ENCODE peak calls at places on chromosome 2, in seven cellular contexts. U is HCT116, D is stomach, J is GM23338, G is K562, P is breast epithelium, Z is HL-60. C is an unnamed sample.
A peak's percentile ranks its signal among the peaks of the same experiment; 100 is the strongest.

GRCh38 chr2:227503433-227504406 is 31.8 kb downstream of the AGFG1 start:
- DNase-seq in U (peak; percentile 84), D (peak; percentile 52), J (no peak), G (peak; percentile 77), P (no peak), Z (no peak), C (peak; percentile 57)

GRCh38 chr2:176284451-176285049 is 15.3 kb downstream of the MTX2 start:
- DNase-seq in U (no peak), D (no peak), J (no peak), G (no peak), P (no peak), Z (no peak), C (no peak)

GRCh38 chr2:70730730-70731129 is 37.3 kb downstream of the ADD2 start:
- DNase-seq in U (no peak), D (no peak), J (no peak), G (no peak), P (no peak), Z (no peak), C (no peak)

GRCh38 chr2:120763931-120764330 is 28.3 kb downstream of the GLI2 start:
- DNase-seq in U (no peak), D (no peak), J (no peak), G (no peak), P (peak; percentile 6), Z (no peak), C (peak; percentile 46)

GRCh38 chr2:151669585-151670081 is 64.6 kb downstream of the NEB start:
- DNase-seq in U (no peak), D (no peak), J (peak; percentile 43), G (peak; percentile 80), P (no peak), Z (no peak), C (no peak)

GRCh38 chr2:213067888-213068287 is 83.5 kb downstream of the IKZF2 start:
- DNase-seq in U (no peak), D (no peak), J (no peak), G (no peak), P (no peak), Z (no peak), C (no peak)

GRCh38 chr2:233210843-233211600 is 40.5 kb upstream of the ATG16L1 start:
- DNase-seq in U (peak; percentile 62), D (peak; percentile 87), J (no peak), G (no peak), P (peak; percentile 91), Z (no peak), C (peak; percentile 80)

GRCh38 chr2:29047083-29047840 is 27.1 kb downstream of the PCARE start:
- DNase-seq in U (no peak), D (no peak), J (no peak), G (no peak), P (no peak), Z (no peak), C (no peak)

GRCh38 chr2:207854484-207855386 is 85.0 kb upstream of the FZD5 start:
- DNase-seq in U (no peak), D (no peak), J (no peak), G (no peak), P (no peak), Z (no peak), C (no peak)

GRCh38 chr2:133062174-133062573 is 392.2 kb upstream of the LYPD1 start:
- DNase-seq in U (no peak), D (no peak), J (no peak), G (no peak), P (no peak), Z (no peak), C (no peak)

GRCh38 chr2:115200016-115200415 is 757.6 kb downstream of the DPP10 start:
- DNase-seq in U (no peak), D (no peak), J (no peak), G (no peak), P (no peak), Z (no peak), C (no peak)

GRCh38 chr2:197759013-197759412 is 26.1 kb downstream of the BOLL start:
- DNase-seq in U (no peak), D (no peak), J (no peak), G (no peak), P (no peak), Z (no peak), C (no peak)

GRCh38 chr2:190819835-190820234 is 60.8 kb upstream of the GLS start:
- DNase-seq in U (no peak), D (no peak), J (no peak), G (no peak), P (no peak), Z (no peak), C (no peak)

GRCh38 chr2:692349-692748 is 15.1 kb upstream of the TMEM18 start:
- DNase-seq in U (no peak), D (no peak), J (no peak), G (no peak), P (no peak), Z (no peak), C (no peak)

GRCh38 chr2:72083751-72084583 is 63.7 kb downstream of the CYP26B1 start:
- DNase-seq in U (no peak), D (no peak), J (no peak), G (no peak), P (no peak), Z (no peak), C (peak; percentile 33)

GRCh38 chr2:101124684-101125366 is 26.4 kb downstream of the TBC1D8 start:
- DNase-seq in U (peak; percentile 93), D (peak; percentile 78), J (no peak), G (no peak), P (peak; percentile 65), Z (no peak), C (no peak)

GRCh38 chr2:219664958-219665357 is 37.5 kb downstream of the SLC4A3 start:
- DNase-seq in U (no peak), D (no peak), J (no peak), G (peak; percentile 54), P (no peak), Z (no peak), C (no peak)

GRCh38 chr2:197675711-197676188 is 363 bp upstream of the RFTN2 start:
- DNase-seq in U (no peak), D (no peak), J (peak; percentile 60), G (peak; percentile 3), P (no peak), Z (no peak), C (no peak)

GRCh38 chr2:34789162-34789561 is 1190.1 kb upstream of the FAM98A start:
- DNase-seq in U (no peak), D (no peak), J (no peak), G (no peak), P (no peak), Z (no peak), C (no peak)

GRCh38 chr2:34785206-34785785 is 1186.2 kb upstream of the FAM98A start:
- DNase-seq in U (no peak), D (no peak), J (no peak), G (no peak), P (no peak), Z (no peak), C (no peak)

DNA sequence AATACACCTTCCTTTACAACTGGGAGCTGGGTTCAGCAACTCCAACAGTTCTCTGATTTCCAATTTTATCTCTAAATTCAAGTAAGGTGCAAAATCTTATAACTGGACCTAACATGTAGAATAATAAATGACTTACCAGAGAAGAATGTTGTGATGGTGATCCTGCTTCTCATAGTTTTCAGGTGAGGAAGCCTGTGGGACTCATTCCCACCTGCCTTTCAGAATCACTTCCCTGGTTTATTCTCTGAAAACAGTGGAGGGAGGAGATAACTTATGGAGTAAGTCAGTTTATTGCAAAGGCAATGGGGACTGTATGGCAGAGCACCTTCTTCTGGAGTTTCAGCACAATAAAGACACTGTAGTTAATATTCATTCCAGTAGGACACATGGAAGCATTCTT is 1188.2 kb upstream of the FAM98A start:
- DNase-seq in U (no peak), D (no peak), J (no peak), G (no peak), P (no peak), Z (no peak), C (no peak)
- TF ChIP-seq POLR2AphosphoS5 in U (no peak), D (no peak), J (no peak), G (no peak), P (no peak), Z (no peak), C (no peak)

GRCh38 chr2:223580951-223581350 is 21.2 kb downstream of the SCG2 start:
- DNase-seq in U (no peak), D (no peak), J (no peak), G (no peak), P (no peak), Z (no peak), C (no peak)
- TF ChIP-seq POLR2AphosphoS5 in U (peak; percentile 17), D (no peak), J (no peak), G (no peak), P (no peak), Z (no peak), C (no peak)

DNA sequence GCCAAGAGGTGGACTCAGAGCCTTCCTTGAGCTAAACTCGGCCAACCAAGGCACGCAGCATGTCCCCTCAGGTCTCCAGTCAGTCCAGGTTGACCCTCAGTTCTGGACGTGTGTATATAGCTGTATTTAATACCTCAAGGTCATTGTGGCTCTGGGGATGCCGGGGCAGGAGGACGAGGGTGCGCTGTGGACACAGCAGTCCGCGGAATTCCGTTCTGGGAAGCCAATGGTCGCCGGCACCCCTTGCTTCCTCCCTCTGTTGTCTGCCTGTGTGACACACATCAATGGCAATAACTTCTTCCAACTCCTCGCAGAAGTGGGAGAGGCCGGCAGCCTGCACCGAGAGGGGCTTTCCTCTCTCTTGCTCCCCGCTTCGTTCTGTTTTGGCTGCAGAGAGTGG is 27.7 kb downstream of the LBH start:
- DNase-seq in U (no peak), D (no peak), J (no peak), G (no peak), P (no peak), Z (no peak), C (no peak)
- TF ChIP-seq POLR2AphosphoS5 in U (no peak), D (no peak), J (no peak), G (no peak), P (no peak), Z (no peak), C (no peak)

DNA sequence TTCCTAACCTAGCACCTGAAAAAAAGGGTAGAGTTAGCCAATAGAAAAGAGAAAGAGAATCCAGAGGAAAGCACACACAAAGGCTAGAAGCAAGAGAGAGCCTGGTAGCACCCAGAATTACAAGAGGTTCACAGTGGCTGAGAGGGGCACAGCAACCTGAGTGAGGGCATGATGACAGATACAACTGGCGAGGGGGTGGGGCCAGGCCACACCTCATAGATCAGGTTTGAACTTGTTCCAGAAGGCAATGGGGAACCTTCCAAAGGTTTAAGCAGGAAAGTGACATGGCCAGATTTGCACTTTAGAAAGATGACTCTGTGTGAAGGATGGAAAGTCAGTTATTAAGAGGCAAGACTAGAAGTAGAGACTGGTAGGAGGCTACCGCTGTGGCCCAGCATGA is 148.0 kb downstream of the TTC32 start:
- DNase-seq in U (no peak), D (no peak), J (no peak), G (no peak), P (no peak), Z (no peak), C (no peak)
- TF ChIP-seq POLR2AphosphoS5 in U (no peak), D (no peak), J (no peak), G (no peak), P (no peak), Z (no peak), C (no peak)

DNA sequence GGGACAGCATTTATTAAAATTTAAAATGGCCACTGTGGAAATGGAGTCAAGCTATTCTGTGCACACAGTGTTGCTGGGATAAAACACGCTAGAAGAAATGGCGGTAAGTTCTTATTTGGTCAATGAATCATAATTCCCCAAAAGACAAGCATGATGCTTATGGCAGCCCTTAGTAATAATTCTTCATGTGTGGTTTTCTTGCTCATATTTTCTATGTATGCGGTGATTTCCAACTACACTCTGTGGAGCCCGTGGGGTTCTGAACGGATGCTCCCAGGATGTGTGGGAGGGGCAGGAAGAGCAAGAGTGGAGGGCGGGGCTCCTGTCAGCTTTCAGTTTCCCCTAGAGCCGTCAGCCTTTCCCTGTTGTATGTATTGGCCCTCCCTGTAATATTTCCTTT is 91.7 kb upstream of the RMDN2 start:
- DNase-seq in U (no peak), D (no peak), J (no peak), G (no peak), P (no peak), Z (no peak), C (no peak)
- TF ChIP-seq POLR2AphosphoS5 in U (no peak), D (no peak), J (no peak), G (no peak), P (no peak), Z (no peak), C (no peak)